ENCODE peak calls at places on chromosome 3, in seven cellular contexts. Y is esophagus muscularis mucosa, F is CD14-positive monocyte, S is transverse colon, N is NCI-H510A treated with DMSO at 0.1 percent for 48 hours, H is myocyte, D is body of pancreas. E is an unnamed sample.

GRCh38 chr3:187015903-187016638 is 85.7 kb downstream of the ST6GAL1 start:
- DNase-seq in N (no peak), F (no peak), H (no peak), S (peak), Y (no peak), D (no peak), E (no peak)

GRCh38 chr3:181457190-181457589 is 254.5 kb upstream of the SOX2 start:
- DNase-seq in D (no peak), F (no peak), Y (no peak), H (peak), N (no peak), S (no peak), E (no peak)

GRCh38 chr3:16329792-16330061 is 64.7 kb downstream of the OXNAD1 start:
- DNase-seq in N (no peak), H (no peak), F (no peak), Y (no peak), D (no peak), S (no peak), E (no peak)

GRCh38 chr3:65158023-65158422 is 470.2 kb upstream of the ADAMTS9 start:
- DNase-seq in Y (no peak), H (no peak), N (no peak), D (no peak), F (no peak), S (no peak), E (no peak)

GRCh38 chr3:123899300-123899865 is 15.3 kb upstream of the MYLK start:
- DNase-seq in D (no peak), F (no peak), N (no peak), Y (no peak), S (no peak), H (no peak), E (no peak)

GRCh38 chr3:71695000-71695482 is 30.2 kb downstream of the EIF4E3 start:
- DNase-seq in Y (no peak), S (peak), H (no peak), N (no peak), D (peak), F (no peak), E (no peak)

GRCh38 chr3:42653560-42654330 is at the start of gene ZBTB47:
- DNase-seq in S (peak), Y (no peak), H (peak), F (no peak), D (peak), N (no peak), E (no peak)

GRCh38 chr3:122074621-122075265 is 19.6 kb downstream of the CD86 start:
- DNase-seq in S (peak), N (no peak), D (no peak), F (peak), Y (no peak), H (no peak), E (no peak)

GRCh38 chr3:123261666-123262065 is 59.9 kb downstream of the SEC22A start:
- DNase-seq in S (no peak), H (no peak), D (no peak), Y (no peak), F (no peak), N (no peak), E (no peak)

GRCh38 chr3:50483374-50483773 is 20.1 kb downstream of the CACNA2D2 start:
- DNase-seq in S (no peak), Y (no peak), N (no peak), F (no peak), D (no peak), H (no peak), E (no peak)

GRCh38 chr3:174191895-174192294 is 667.2 kb upstream of the NAALADL2 start:
- DNase-seq in S (no peak), F (no peak), Y (no peak), D (no peak), N (no peak), H (no peak), E (no peak)

GRCh38 chr3:9384141-9384828 is 13.1 kb upstream of the SETD5 start:
- DNase-seq in Y (no peak), H (no peak), S (no peak), F (no peak), D (no peak), N (no peak), E (no peak)

GRCh38 chr3:174168538-174169254 is 690.4 kb upstream of the NAALADL2 start:
- DNase-seq in D (no peak), Y (no peak), H (no peak), S (no peak), F (no peak), N (peak), E (no peak)

GRCh38 chr3:31389939-31390338 is 142.8 kb upstream of the STT3B start:
- DNase-seq in N (no peak), Y (no peak), D (no peak), S (no peak), F (no peak), H (no peak), E (no peak)

GRCh38 chr3:81198766-81199165 is 562.7 kb downstream of the GBE1 start:
- DNase-seq in N (no peak), F (no peak), Y (no peak), S (no peak), H (no peak), D (no peak), E (no peak)

GRCh38 chr3:190092250-190092649 is 28.4 kb downstream of the P3H2 start:
- DNase-seq in Y (no peak), N (no peak), D (no peak), S (no peak), F (no peak), H (peak), E (no peak)

GRCh38 chr3:158312560-158313141 is 202.8 kb downstream of the RSRC1 start:
- DNase-seq in Y (no peak), N (no peak), H (no peak), F (no peak), S (no peak), D (no peak), E (no peak)

GRCh38 chr3:101803152-101803782 is 24.3 kb downstream of the NXPE3 start:
- DNase-seq in N (peak), F (peak), H (peak), D (peak), S (peak), Y (no peak), E (no peak)

GRCh38 chr3:69370156-69370944 is 15.5 kb downstream of the FRMD4B start:
- DNase-seq in D (peak), S (peak), F (peak), H (peak), Y (no peak), N (no peak), E (no peak)

GRCh38 chr3:41334426-41334825 is 135.1 kb downstream of the CTNNB1 start:
- DNase-seq in F (no peak), N (no peak), D (no peak), Y (peak), H (no peak), S (no peak), E (no peak)

GRCh38 chr3:19065027-19065426 is 83.3 kb upstream of the KCNH8 start:
- DNase-seq in F (no peak), H (no peak), N (no peak), Y (no peak), S (no peak), D (no peak), E (no peak)

GRCh38 chr3:128872282-128872681 is 7.1 kb upstream of the ACAD9 start:
- DNase-seq in F (no peak), N (no peak), D (no peak), S (no peak), Y (no peak), H (no peak), E (no peak)

GRCh38 chr3:25080461-25080860 is 347.6 kb upstream of the RARB start:
- DNase-seq in N (no peak), S (no peak), F (no peak), H (no peak), D (no peak), Y (no peak), E (no peak)

GRCh38 chr3:177810162-177810623 is 612.9 kb upstream of the TBL1XR1 start:
- DNase-seq in Y (no peak), N (no peak), H (peak), D (no peak), S (no peak), F (no peak), E (no peak)

GRCh38 chr3:171936231-171936841 is 93.2 kb downstream of the TMEM212 start:
- DNase-seq in S (no peak), F (peak), D (no peak), N (no peak), H (peak), Y (no peak), E (no peak)

GRCh38 chr3:36319683-36320082 is 60.6 kb upstream of the STAC start:
- DNase-seq in D (no peak), Y (no peak), N (no peak), F (no peak), S (no peak), H (no peak), E (no peak)

E was measured in vagina.